ENCODE peak calls at places on chromosomes 12 and 14, in eight cellular contexts. One of them, this sample, is unnamed.

GRCh38 chr12:92055877-92056276 is 89.8 kb downstream of the BTG1 start:
- DNase-seq in G401: no peak
- DNase-seq in GM19239: no peak
- DNase-seq in nephron progenitor cell: no peak
- DNase-seq in lower leg skin: no peak
- DNase-seq in lower lobe of right lung: no peak
- DNase-seq in NCI-H345: no peak
- DNase-seq in cerebellum: no peak
- DNase-seq in this sample: peak; percentile 54

GRCh38 chr14:71488703-71489141 is 443.5 kb upstream of the RGS6 start:
- DNase-seq in G401: no peak
- DNase-seq in GM19239: no peak
- DNase-seq in nephron progenitor cell: no peak
- DNase-seq in lower leg skin: no peak
- DNase-seq in lower lobe of right lung: no peak
- DNase-seq in NCI-H345: no peak
- DNase-seq in cerebellum: no peak
- DNase-seq in this sample: no peak

GRCh38 chr14:76950043-76951020 is 78.2 kb downstream of the IRF2BPL start:
- DNase-seq in G401: no peak
- DNase-seq in GM19239: no peak
- DNase-seq in nephron progenitor cell: no peak
- DNase-seq in lower leg skin: no peak
- DNase-seq in lower lobe of right lung: no peak
- DNase-seq in NCI-H345: no peak
- DNase-seq in cerebellum: no peak
- DNase-seq in this sample: no peak

GRCh38 chr12:109982211-109982610 is 14.0 kb downstream of the GIT2 start:
- DNase-seq in G401: no peak
- DNase-seq in GM19239: no peak
- DNase-seq in nephron progenitor cell: no peak
- DNase-seq in lower leg skin: no peak
- DNase-seq in lower lobe of right lung: no peak
- DNase-seq in NCI-H345: no peak
- DNase-seq in cerebellum: no peak
- DNase-seq in this sample: no peak

GRCh38 chr12:12788131-12788530 is 2.7 kb downstream of the APOLD1 start:
- DNase-seq in G401: peak; percentile 23
- DNase-seq in GM19239: no peak
- DNase-seq in nephron progenitor cell: no peak
- DNase-seq in lower leg skin: no peak
- DNase-seq in lower lobe of right lung: no peak
- DNase-seq in NCI-H345: no peak
- DNase-seq in cerebellum: no peak
- DNase-seq in this sample: no peak

GRCh38 chr12:1575287-1575798 is 19.0 kb downstream of the FBXL14 start:
- DNase-seq in G401: peak; percentile 44
- DNase-seq in GM19239: no peak
- DNase-seq in nephron progenitor cell: no peak
- DNase-seq in lower leg skin: no peak
- DNase-seq in lower lobe of right lung: no peak
- DNase-seq in NCI-H345: no peak
- DNase-seq in cerebellum: no peak
- DNase-seq in this sample: no peak

GRCh38 chr12:52005903-52006703 is 643 bp upstream of the TAMALIN start:
- DNase-seq in G401: no peak
- DNase-seq in GM19239: peak; percentile 83
- DNase-seq in nephron progenitor cell: peak; percentile 41
- DNase-seq in lower leg skin: peak; percentile 75
- DNase-seq in lower lobe of right lung: peak; percentile 89
- DNase-seq in NCI-H345: peak; percentile 55
- DNase-seq in cerebellum: no peak
- DNase-seq in this sample: no peak

GRCh38 chr12:63164911-63165310 is 13.9 kb upstream of the AVPR1A start:
- DNase-seq in G401: no peak
- DNase-seq in GM19239: no peak
- DNase-seq in nephron progenitor cell: no peak
- DNase-seq in lower leg skin: no peak
- DNase-seq in lower lobe of right lung: no peak
- DNase-seq in NCI-H345: peak; percentile 83
- DNase-seq in cerebellum: no peak
- DNase-seq in this sample: no peak

GRCh38 chr14:56057071-56057865 is 60.9 kb upstream of the PELI2 start:
- DNase-seq in G401: no peak
- DNase-seq in GM19239: no peak
- DNase-seq in nephron progenitor cell: no peak
- DNase-seq in lower leg skin: no peak
- DNase-seq in lower lobe of right lung: no peak
- DNase-seq in NCI-H345: peak; percentile 90
- DNase-seq in cerebellum: no peak
- DNase-seq in this sample: no peak

GRCh38 chr14:94384342-94384741 is 4.1 kb downstream of the SERPINA1 start:
- DNase-seq in G401: no peak
- DNase-seq in GM19239: no peak
- DNase-seq in nephron progenitor cell: no peak
- DNase-seq in lower leg skin: no peak
- DNase-seq in lower lobe of right lung: no peak
- DNase-seq in NCI-H345: no peak
- DNase-seq in cerebellum: no peak
- DNase-seq in this sample: peak; percentile 29

GRCh38 chr14:64045091-64045490 is 192.3 kb downstream of the SYNE2 start:
- DNase-seq in G401: no peak
- DNase-seq in GM19239: no peak
- DNase-seq in nephron progenitor cell: no peak
- DNase-seq in lower leg skin: no peak
- DNase-seq in lower lobe of right lung: no peak
- DNase-seq in NCI-H345: no peak
- DNase-seq in cerebellum: no peak
- DNase-seq in this sample: no peak

GRCh38 chr14:37973031-37973908 is 234.4 kb upstream of the SSTR1 start:
- DNase-seq in G401: no peak
- DNase-seq in GM19239: no peak
- DNase-seq in nephron progenitor cell: no peak
- DNase-seq in lower leg skin: no peak
- DNase-seq in lower lobe of right lung: no peak
- DNase-seq in NCI-H345: no peak
- DNase-seq in cerebellum: no peak
- DNase-seq in this sample: no peak

GRCh38 chr12:57604454-57605307 is at the start of gene DTX3:
- DNase-seq in G401: peak; percentile 74
- DNase-seq in GM19239: no peak
- DNase-seq in nephron progenitor cell: peak; percentile 44
- DNase-seq in lower leg skin: no peak
- DNase-seq in lower lobe of right lung: no peak
- DNase-seq in NCI-H345: peak; percentile 69
- DNase-seq in cerebellum: peak; percentile 79
- DNase-seq in this sample: peak; percentile 56

GRCh38 chr14:64702493-64703392 is 1.5 kb upstream of the PLEKHG3 start:
- DNase-seq in G401: no peak
- DNase-seq in GM19239: no peak
- DNase-seq in nephron progenitor cell: peak; percentile 73
- DNase-seq in lower leg skin: no peak
- DNase-seq in lower lobe of right lung: peak; percentile 80
- DNase-seq in NCI-H345: peak; percentile 39
- DNase-seq in cerebellum: no peak
- DNase-seq in this sample: peak; percentile 86

GRCh38 chr12:121238604-121239334 is 28.8 kb downstream of the P2RX4 start:
- DNase-seq in G401: no peak
- DNase-seq in GM19239: no peak
- DNase-seq in nephron progenitor cell: no peak
- DNase-seq in lower leg skin: no peak
- DNase-seq in lower lobe of right lung: no peak
- DNase-seq in NCI-H345: peak; percentile 58
- DNase-seq in cerebellum: no peak
- DNase-seq in this sample: no peak

GRCh38 chr14:69818760-69819191 is 21.7 kb upstream of the SLC10A1 start:
- DNase-seq in G401: peak; percentile 75
- DNase-seq in GM19239: peak; percentile 72
- DNase-seq in nephron progenitor cell: peak; percentile 70
- DNase-seq in lower leg skin: peak; percentile 53
- DNase-seq in lower lobe of right lung: no peak
- DNase-seq in NCI-H345: peak; percentile 82
- DNase-seq in cerebellum: peak; percentile 72
- DNase-seq in this sample: peak; percentile 64

GRCh38 chr12:131904346-131904745 is 9.9 kb downstream of the ULK1 start:
- DNase-seq in G401: no peak
- DNase-seq in GM19239: no peak
- DNase-seq in nephron progenitor cell: no peak
- DNase-seq in lower leg skin: no peak
- DNase-seq in lower lobe of right lung: no peak
- DNase-seq in NCI-H345: no peak
- DNase-seq in cerebellum: no peak
- DNase-seq in this sample: no peak

GRCh38 chr14:52589646-52590045 is 37.0 kb downstream of the GPR137C start:
- DNase-seq in G401: no peak
- DNase-seq in GM19239: no peak
- DNase-seq in nephron progenitor cell: no peak
- DNase-seq in lower leg skin: no peak
- DNase-seq in lower lobe of right lung: no peak
- DNase-seq in NCI-H345: no peak
- DNase-seq in cerebellum: no peak
- DNase-seq in this sample: no peak

GRCh38 chr14:37063467-37064240 is 108.8 kb downstream of the SLC25A21 start:
- DNase-seq in G401: no peak
- DNase-seq in GM19239: no peak
- DNase-seq in nephron progenitor cell: peak; percentile 13
- DNase-seq in lower leg skin: no peak
- DNase-seq in lower lobe of right lung: no peak
- DNase-seq in NCI-H345: no peak
- DNase-seq in cerebellum: no peak
- DNase-seq in this sample: no peak

GRCh38 chr12:111309584-111309983 is 59.3 kb downstream of the PHETA1 start:
- DNase-seq in G401: no peak
- DNase-seq in GM19239: no peak
- DNase-seq in nephron progenitor cell: no peak
- DNase-seq in lower leg skin: no peak
- DNase-seq in lower lobe of right lung: no peak
- DNase-seq in NCI-H345: no peak
- DNase-seq in cerebellum: no peak
- DNase-seq in this sample: no peak

GRCh38 chr14:56004807-56005579 is 113.2 kb upstream of the PELI2 start:
- DNase-seq in G401: no peak
- DNase-seq in GM19239: peak; percentile 22
- DNase-seq in nephron progenitor cell: no peak
- DNase-seq in lower leg skin: no peak
- DNase-seq in lower lobe of right lung: peak; percentile 52
- DNase-seq in NCI-H345: no peak
- DNase-seq in cerebellum: no peak
- DNase-seq in this sample: no peak

GRCh38 chr14:105427412-105427811 is 7.8 kb downstream of the MTA1 start:
- DNase-seq in G401: no peak
- DNase-seq in GM19239: no peak
- DNase-seq in nephron progenitor cell: no peak
- DNase-seq in lower leg skin: no peak
- DNase-seq in lower lobe of right lung: no peak
- DNase-seq in NCI-H345: no peak
- DNase-seq in cerebellum: no peak
- DNase-seq in this sample: no peak

GRCh38 chr12:124713436-124714082 is 146.1 kb upstream of the NCOR2 start:
- DNase-seq in G401: no peak
- DNase-seq in GM19239: peak; percentile 40
- DNase-seq in nephron progenitor cell: no peak
- DNase-seq in lower leg skin: peak; percentile 55
- DNase-seq in lower lobe of right lung: no peak
- DNase-seq in NCI-H345: no peak
- DNase-seq in cerebellum: no peak
- DNase-seq in this sample: no peak

GRCh38 chr14:29999013-29999539 is 71.4 kb upstream of the PRKD1 start:
- DNase-seq in G401: no peak
- DNase-seq in GM19239: no peak
- DNase-seq in nephron progenitor cell: no peak
- DNase-seq in lower leg skin: no peak
- DNase-seq in lower lobe of right lung: no peak
- DNase-seq in NCI-H345: no peak
- DNase-seq in cerebellum: no peak
- DNase-seq in this sample: no peak

GRCh38 chr12:26823391-26823790 is 9.6 kb downstream of the ITPR2 start:
- DNase-seq in G401: no peak
- DNase-seq in GM19239: no peak
- DNase-seq in nephron progenitor cell: no peak
- DNase-seq in lower leg skin: no peak
- DNase-seq in lower lobe of right lung: no peak
- DNase-seq in NCI-H345: no peak
- DNase-seq in cerebellum: no peak
- DNase-seq in this sample: no peak

GRCh38 chr12:40942326-40942725 is 245.8 kb upstream of the PDZRN4 start:
- DNase-seq in G401: no peak
- DNase-seq in GM19239: no peak
- DNase-seq in nephron progenitor cell: no peak
- DNase-seq in lower leg skin: no peak
- DNase-seq in lower lobe of right lung: no peak
- DNase-seq in NCI-H345: no peak
- DNase-seq in cerebellum: no peak
- DNase-seq in this sample: no peak

GRCh38 chr12:31214626-31215520 is 111.1 kb downstream of the SINHCAF start:
- DNase-seq in G401: no peak
- DNase-seq in GM19239: no peak
- DNase-seq in nephron progenitor cell: no peak
- DNase-seq in lower leg skin: no peak
- DNase-seq in lower lobe of right lung: no peak
- DNase-seq in NCI-H345: no peak
- DNase-seq in cerebellum: no peak
- DNase-seq in this sample: no peak

GRCh38 chr12:14765398-14765797 is 37.9 kb downstream of the WBP11 start:
- DNase-seq in G401: no peak
- DNase-seq in GM19239: no peak
- DNase-seq in nephron progenitor cell: no peak
- DNase-seq in lower leg skin: no peak
- DNase-seq in lower lobe of right lung: no peak
- DNase-seq in NCI-H345: no peak
- DNase-seq in cerebellum: no peak
- DNase-seq in this sample: no peak

GRCh38 chr12:115623764-115624334 is 653.6 kb downstream of the MED13L start:
- DNase-seq in G401: no peak
- DNase-seq in GM19239: no peak
- DNase-seq in nephron progenitor cell: peak; percentile 14
- DNase-seq in lower leg skin: no peak
- DNase-seq in lower lobe of right lung: peak; percentile 50
- DNase-seq in NCI-H345: no peak
- DNase-seq in cerebellum: no peak
- DNase-seq in this sample: no peak

GRCh38 chr14:59343585-59343984 is 121.6 kb downstream of the GPR135 start:
- DNase-seq in G401: peak; percentile 91
- DNase-seq in GM19239: no peak
- DNase-seq in nephron progenitor cell: no peak
- DNase-seq in lower leg skin: no peak
- DNase-seq in lower lobe of right lung: no peak
- DNase-seq in NCI-H345: peak; percentile 11
- DNase-seq in cerebellum: peak; percentile 78
- DNase-seq in this sample: no peak

GRCh38 chr14:53180272-53181221 is 27.4 kb upstream of the DDHD1 start:
- DNase-seq in G401: peak; percentile 23
- DNase-seq in GM19239: no peak
- DNase-seq in nephron progenitor cell: peak; percentile 12
- DNase-seq in lower leg skin: no peak
- DNase-seq in lower lobe of right lung: no peak
- DNase-seq in NCI-H345: no peak
- DNase-seq in cerebellum: no peak
- DNase-seq in this sample: no peak

GRCh38 chr12:48008349-48008748 is 4.1 kb upstream of the COL2A1 start:
- DNase-seq in G401: no peak
- DNase-seq in GM19239: no peak
- DNase-seq in nephron progenitor cell: no peak
- DNase-seq in lower leg skin: no peak
- DNase-seq in lower lobe of right lung: no peak
- DNase-seq in NCI-H345: no peak
- DNase-seq in cerebellum: no peak
- DNase-seq in this sample: no peak

GRCh38 chr12:85076688-85077430 is 40.7 kb downstream of the LRRIQ1 start:
- DNase-seq in G401: peak; percentile 64
- DNase-seq in GM19239: no peak
- DNase-seq in nephron progenitor cell: no peak
- DNase-seq in lower leg skin: no peak
- DNase-seq in lower lobe of right lung: no peak
- DNase-seq in NCI-H345: peak; percentile 63
- DNase-seq in cerebellum: peak; percentile 21
- DNase-seq in this sample: no peak

GRCh38 chr12:118035194-118036041 is 18.9 kb downstream of the RFC5 start:
- DNase-seq in G401: peak; percentile 75
- DNase-seq in GM19239: peak; percentile 24
- DNase-seq in nephron progenitor cell: no peak
- DNase-seq in lower leg skin: no peak
- DNase-seq in lower lobe of right lung: no peak
- DNase-seq in NCI-H345: peak; percentile 36
- DNase-seq in cerebellum: peak; percentile 67
- DNase-seq in this sample: no peak